ENCODE peak calls at places on chromosomes 1 and 21, in eight cellular contexts. D, G, A, V, B, L, S and F are unnamed samples.

GRCh38 chr1:223748405-223748772 is 36.0 kb downstream of the CAPN2 start:
- DNase-seq in D (no peak), G (no peak), A (peak; percentile 79), V (no peak), B (no peak), L (no peak), S (no peak), F (no peak)

GRCh38 chr1:63824386-63824898 is 50.6 kb downstream of the ROR1 start:
- DNase-seq in D (no peak), G (no peak), A (no peak), V (no peak), B (no peak), L (no peak), S (no peak), F (no peak)

GRCh38 chr1:19872190-19872589 is 10.0 kb upstream of the OTUD3 start:
- DNase-seq in D (no peak), G (no peak), A (no peak), V (no peak), B (no peak), L (no peak), S (no peak), F (no peak)

GRCh38 chr1:169102567-169102966 is 3.9 kb upstream of the ATP1B1 start:
- DNase-seq in D (no peak), G (no peak), A (peak; percentile 71), V (no peak), B (no peak), L (no peak), S (peak; percentile 59), F (no peak)

GRCh38 chr1:145729196-145729595 is 9.9 kb downstream of the CD160 start:
- DNase-seq in D (no peak), G (no peak), A (no peak), V (no peak), B (no peak), L (no peak), S (no peak), F (no peak)

GRCh38 chr1:226482975-226483660 is 65.4 kb upstream of the STUM start:
- DNase-seq in D (no peak), G (no peak), A (peak; percentile 11), V (no peak), B (no peak), L (no peak), S (no peak), F (no peak)

GRCh38 chr1:165896277-165896676 is 68.9 kb downstream of the UCK2 start:
- DNase-seq in D (no peak), G (no peak), A (peak; percentile 95), V (no peak), B (no peak), L (no peak), S (peak; percentile 83), F (no peak)

GRCh38 chr21:15128267-15128666 is 63.5 kb upstream of the NRIP1 start:
- DNase-seq in D (no peak), G (no peak), A (no peak), V (no peak), B (no peak), L (no peak), S (no peak), F (no peak)

GRCh38 chr21:28212056-28212455 is 780.6 kb downstream of the LTN1 start:
- DNase-seq in D (no peak), G (no peak), A (no peak), V (no peak), B (no peak), L (no peak), S (no peak), F (no peak)

GRCh38 chr21:32114434-32115063 is 164.3 kb downstream of the MIS18A start:
- DNase-seq in D (no peak), G (no peak), A (no peak), V (no peak), B (no peak), L (no peak), S (no peak), F (no peak)

GRCh38 chr21:32320726-32321125 is 22.1 kb downstream of the MRAP start:
- DNase-seq in D (no peak), G (no peak), A (no peak), V (no peak), B (no peak), L (no peak), S (no peak), F (no peak)

GRCh38 chr21:41966341-41966833 is 12.6 kb upstream of the C2CD2 start:
- DNase-seq in D (no peak), G (no peak), A (peak; percentile 73), V (no peak), B (no peak), L (no peak), S (no peak), F (no peak)

GRCh38 chr21:37764696-37765095 is 151.6 kb downstream of the KCNJ6 start:
- DNase-seq in D (no peak), G (no peak), A (no peak), V (no peak), B (no peak), L (no peak), S (no peak), F (no peak)

GRCh38 chr21:39660191-39660590 is 47.5 kb downstream of the B3GALT5 start:
- DNase-seq in D (no peak), G (no peak), A (peak; percentile 33), V (no peak), B (no peak), L (no peak), S (peak; percentile 46), F (no peak)

GRCh38 chr1:24362982-24363614 is 43.9 kb downstream of the GRHL3 start:
- DNase-seq in D (no peak), G (no peak), A (peak; percentile 79), V (no peak), B (no peak), L (no peak), S (peak; percentile 67), F (no peak)

GRCh38 chr1:116820362-116820761 is 66.1 kb downstream of the CD2 start:
- DNase-seq in D (no peak), G (no peak), A (peak; percentile 59), V (no peak), B (peak; percentile 17), L (no peak), S (peak; percentile 21), F (no peak)